ENCODE peak calls at places on chromosomes 1 and 21, in ten cellular contexts. One of them, this sample, is unnamed.

GRCh38 chr1:100145116-100145515 is 12.2 kb downstream of the TRMT13 start:
- DNase-seq in epithelial cell of esophagus: no peak
- DNase-seq in pancreas: no peak
- DNase-seq in AG04450: no peak
- DNase-seq in HCT116: no peak
- DNase-seq in astrocyte: no peak
- DNase-seq in heart right ventricle: no peak
- DNase-seq in uterus: no peak
- DNase-seq in GM12864: no peak
- DNase-seq in stomach: no peak
- DNase-seq in this sample: no peak

GRCh38 chr1:40032240-40032891 is 8.2 kb upstream of the CAP1 start:
- DNase-seq in HCT116: peak
- DNase-seq in astrocyte: peak
- DNase-seq in AG04450: no peak
- DNase-seq in pancreas: peak
- DNase-seq in uterus: peak
- DNase-seq in heart right ventricle: peak
- DNase-seq in GM12864: peak
- DNase-seq in stomach: peak
- DNase-seq in epithelial cell of esophagus: peak
- DNase-seq in this sample: peak

GRCh38 chr1:29646161-29646775 is 409.9 kb downstream of the PTPRU start:
- DNase-seq in pancreas: no peak
- DNase-seq in AG04450: no peak
- DNase-seq in heart right ventricle: no peak
- DNase-seq in GM12864: no peak
- DNase-seq in stomach: no peak
- DNase-seq in uterus: no peak
- DNase-seq in HCT116: no peak
- DNase-seq in epithelial cell of esophagus: no peak
- DNase-seq in astrocyte: no peak
- DNase-seq in this sample: no peak

GRCh38 chr1:186984959-186985358 is 156.2 kb downstream of the PLA2G4A start:
- DNase-seq in pancreas: no peak
- DNase-seq in epithelial cell of esophagus: no peak
- DNase-seq in HCT116: no peak
- DNase-seq in AG04450: no peak
- DNase-seq in astrocyte: no peak
- DNase-seq in heart right ventricle: no peak
- DNase-seq in uterus: no peak
- DNase-seq in GM12864: no peak
- DNase-seq in stomach: no peak
- DNase-seq in this sample: no peak

GRCh38 chr1:113809651-113810602 is 2.3 kb downstream of the RSBN1 start:
- DNase-seq in HCT116: no peak
- DNase-seq in pancreas: no peak
- DNase-seq in uterus: no peak
- DNase-seq in epithelial cell of esophagus: no peak
- DNase-seq in AG04450: no peak
- DNase-seq in astrocyte: peak
- DNase-seq in heart right ventricle: no peak
- DNase-seq in GM12864: no peak
- DNase-seq in stomach: no peak
- DNase-seq in this sample: no peak

GRCh38 chr1:171794085-171794484 is 12.6 kb downstream of the METTL13 start:
- DNase-seq in pancreas: no peak
- DNase-seq in uterus: no peak
- DNase-seq in HCT116: no peak
- DNase-seq in heart right ventricle: no peak
- DNase-seq in astrocyte: peak
- DNase-seq in stomach: no peak
- DNase-seq in epithelial cell of esophagus: peak
- DNase-seq in AG04450: no peak
- DNase-seq in GM12864: no peak
- DNase-seq in this sample: no peak

GRCh38 chr1:236075848-236076247 is 11.0 kb upstream of the NID1 start:
- DNase-seq in astrocyte: no peak
- DNase-seq in AG04450: no peak
- DNase-seq in GM12864: no peak
- DNase-seq in stomach: no peak
- DNase-seq in pancreas: no peak
- DNase-seq in uterus: no peak
- DNase-seq in heart right ventricle: no peak
- DNase-seq in HCT116: no peak
- DNase-seq in epithelial cell of esophagus: no peak
- DNase-seq in this sample: no peak

GRCh38 chr1:155175281-155175926 is 1.8 kb downstream of the TRIM46 start:
- DNase-seq in uterus: no peak
- DNase-seq in astrocyte: no peak
- DNase-seq in HCT116: no peak
- DNase-seq in stomach: peak
- DNase-seq in AG04450: no peak
- DNase-seq in epithelial cell of esophagus: no peak
- DNase-seq in GM12864: no peak
- DNase-seq in pancreas: no peak
- DNase-seq in heart right ventricle: peak
- DNase-seq in this sample: no peak

GRCh38 chr1:221878134-221878533 is 136.2 kb upstream of the DUSP10 start:
- DNase-seq in heart right ventricle: no peak
- DNase-seq in HCT116: no peak
- DNase-seq in epithelial cell of esophagus: peak
- DNase-seq in uterus: no peak
- DNase-seq in pancreas: no peak
- DNase-seq in GM12864: peak
- DNase-seq in stomach: no peak
- DNase-seq in astrocyte: peak
- DNase-seq in AG04450: no peak
- DNase-seq in this sample: peak

GRCh38 chr21:18424250-18424649 is 20.7 kb upstream of the TMPRSS15 start:
- DNase-seq in pancreas: no peak
- DNase-seq in uterus: no peak
- DNase-seq in heart right ventricle: no peak
- DNase-seq in GM12864: no peak
- DNase-seq in HCT116: no peak
- DNase-seq in astrocyte: no peak
- DNase-seq in AG04450: no peak
- DNase-seq in stomach: no peak
- DNase-seq in epithelial cell of esophagus: no peak
- DNase-seq in this sample: no peak

GRCh38 chr1:108961752-108962486 is 1.4 kb downstream of the CLCC1 start:
- DNase-seq in astrocyte: no peak
- DNase-seq in uterus: no peak
- DNase-seq in heart right ventricle: no peak
- DNase-seq in GM12864: no peak
- DNase-seq in pancreas: no peak
- DNase-seq in HCT116: no peak
- DNase-seq in AG04450: no peak
- DNase-seq in epithelial cell of esophagus: no peak
- DNase-seq in stomach: no peak
- DNase-seq in this sample: no peak

GRCh38 chr1:238476881-238477280 is 586.2 kb upstream of the ZP4 start:
- DNase-seq in uterus: no peak
- DNase-seq in GM12864: no peak
- DNase-seq in astrocyte: no peak
- DNase-seq in heart right ventricle: no peak
- DNase-seq in pancreas: no peak
- DNase-seq in AG04450: no peak
- DNase-seq in HCT116: no peak
- DNase-seq in epithelial cell of esophagus: no peak
- DNase-seq in stomach: no peak
- DNase-seq in this sample: no peak
- TF ChIP-seq CTCF in uterus: no peak
- TF ChIP-seq CTCF in GM12864: no peak
- TF ChIP-seq CTCF in astrocyte: no peak
- TF ChIP-seq CTCF in heart right ventricle: no peak
- TF ChIP-seq CTCF in pancreas: no peak
- TF ChIP-seq CTCF in AG04450: no peak
- TF ChIP-seq CTCF in HCT116: no peak
- TF ChIP-seq CTCF in epithelial cell of esophagus: no peak
- TF ChIP-seq CTCF in stomach: no peak
- TF ChIP-seq CTCF in this sample: no peak

DNA sequence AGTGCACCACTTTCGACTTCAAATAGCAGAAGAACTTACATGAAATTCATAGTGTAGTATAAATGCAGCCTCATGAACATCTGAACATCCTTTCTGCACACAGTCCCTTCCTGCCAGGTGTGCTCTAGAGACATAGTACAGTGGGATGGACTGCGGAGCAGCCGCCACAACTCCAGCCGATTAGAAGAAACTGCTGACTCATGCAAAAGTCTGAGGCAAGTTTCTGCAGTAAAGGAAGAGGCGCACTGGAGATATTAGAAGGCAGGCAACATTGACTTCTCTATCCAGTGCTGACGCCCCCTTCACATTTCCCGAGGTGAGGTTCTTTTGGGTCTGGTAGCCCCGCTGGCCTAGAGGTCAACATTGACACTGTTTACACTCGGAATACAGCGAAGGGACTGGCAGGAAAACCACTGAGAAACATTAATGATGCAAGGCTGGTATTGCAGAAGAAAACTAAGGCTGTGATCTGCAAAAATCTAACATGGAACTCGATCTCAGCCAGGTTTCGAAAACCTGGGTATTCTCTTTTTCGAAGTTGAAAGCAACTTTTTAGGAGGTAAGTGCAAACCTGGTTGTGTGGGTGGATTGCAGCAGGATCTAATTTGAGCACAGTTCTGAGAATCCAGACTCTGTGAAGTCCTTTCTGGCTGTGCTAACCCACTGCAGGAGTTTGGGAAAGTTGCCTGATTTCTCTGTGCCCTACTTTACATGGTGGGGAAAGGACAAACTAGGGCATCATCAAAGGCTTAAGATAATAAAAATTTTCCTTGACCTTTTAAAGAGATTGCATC is 90.7 kb downstream of the CDC7 start:
- DNase-seq in heart right ventricle: no peak
- DNase-seq in epithelial cell of esophagus: no peak
- DNase-seq in HCT116: no peak
- DNase-seq in pancreas: no peak
- DNase-seq in GM12864: no peak
- DNase-seq in astrocyte: no peak
- DNase-seq in stomach: no peak
- DNase-seq in uterus: no peak
- DNase-seq in AG04450: no peak
- DNase-seq in this sample: no peak
- H3K4me3 ChIP-seq in heart right ventricle: no peak
- H3K4me3 ChIP-seq in epithelial cell of esophagus: no peak
- H3K4me3 ChIP-seq in HCT116: no peak
- H3K4me3 ChIP-seq in pancreas: no peak
- H3K4me3 ChIP-seq in GM12864: no peak
- H3K4me3 ChIP-seq in astrocyte: no peak
- H3K4me3 ChIP-seq in stomach: no peak
- H3K4me3 ChIP-seq in uterus: no peak
- H3K4me3 ChIP-seq in AG04450: no peak
- H3K4me3 ChIP-seq in this sample: no peak

GRCh38 chr1:233421293-233421692 is 93.8 kb downstream of the MAP3K21 start:
- DNase-seq in uterus: no peak
- DNase-seq in pancreas: no peak
- DNase-seq in heart right ventricle: no peak
- DNase-seq in epithelial cell of esophagus: no peak
- DNase-seq in AG04450: no peak
- DNase-seq in stomach: no peak
- DNase-seq in HCT116: no peak
- DNase-seq in astrocyte: no peak
- DNase-seq in GM12864: no peak
- DNase-seq in this sample: no peak

GRCh38 chr1:233427907-233428306 is 100.4 kb downstream of the MAP3K21 start:
- DNase-seq in pancreas: no peak
- DNase-seq in AG04450: no peak
- DNase-seq in HCT116: no peak
- DNase-seq in stomach: no peak
- DNase-seq in astrocyte: no peak
- DNase-seq in epithelial cell of esophagus: no peak
- DNase-seq in GM12864: no peak
- DNase-seq in heart right ventricle: no peak
- DNase-seq in uterus: no peak
- DNase-seq in this sample: no peak

GRCh38 chr1:233424727-233425222 is 97.3 kb downstream of the MAP3K21 start:
- DNase-seq in stomach: no peak
- DNase-seq in astrocyte: no peak
- DNase-seq in HCT116: peak
- DNase-seq in pancreas: no peak
- DNase-seq in GM12864: no peak
- DNase-seq in epithelial cell of esophagus: peak
- DNase-seq in uterus: no peak
- DNase-seq in AG04450: no peak
- DNase-seq in heart right ventricle: no peak
- DNase-seq in this sample: no peak
- TF ChIP-seq CTCF in stomach: no peak
- TF ChIP-seq CTCF in astrocyte: no peak
- TF ChIP-seq CTCF in HCT116: peak
- TF ChIP-seq CTCF in pancreas: no peak
- TF ChIP-seq CTCF in GM12864: no peak
- TF ChIP-seq CTCF in epithelial cell of esophagus: peak
- TF ChIP-seq CTCF in uterus: no peak
- TF ChIP-seq CTCF in AG04450: peak
- TF ChIP-seq CTCF in heart right ventricle: no peak
- TF ChIP-seq CTCF in this sample: no peak

GRCh38 chr21:42614811-42615342 is 38.5 kb upstream of the PDE9A start:
- DNase-seq in GM12864: no peak
- DNase-seq in heart right ventricle: no peak
- DNase-seq in epithelial cell of esophagus: peak
- DNase-seq in HCT116: no peak
- DNase-seq in AG04450: no peak
- DNase-seq in stomach: peak
- DNase-seq in uterus: peak
- DNase-seq in pancreas: peak
- DNase-seq in astrocyte: no peak
- DNase-seq in this sample: peak
- H3K4me3 ChIP-seq in GM12864: no peak
- H3K4me3 ChIP-seq in heart right ventricle: no peak
- H3K4me3 ChIP-seq in epithelial cell of esophagus: no peak
- H3K4me3 ChIP-seq in HCT116: no peak
- H3K4me3 ChIP-seq in AG04450: no peak
- H3K4me3 ChIP-seq in stomach: no peak
- H3K4me3 ChIP-seq in uterus: no peak
- H3K4me3 ChIP-seq in pancreas: no peak
- H3K4me3 ChIP-seq in astrocyte: no peak
- H3K4me3 ChIP-seq in this sample: no peak

This sample was measured in GM06990.